ENCODE peak calls at places on chromosomes 2 and 18, in four cellular contexts. One of them, this sample, is unnamed. For H3K4me1, the result is how much of the 10 kb centered on the place peaks cover.

GRCh38 chr2:85503168-85503610 is 35.8 kb upstream of the MAT2A start:
- DNase-seq in HCT116: no peak
- DNase-seq in HepG2: peak
- DNase-seq in SK-N-SH: no peak
- DNase-seq in this sample: no peak

GRCh38 chr2:38375711-38376345 is 1.2 kb downstream of the ATL2 start:
- DNase-seq in HCT116: no peak
- DNase-seq in HepG2: no peak
- DNase-seq in SK-N-SH: peak
- DNase-seq in this sample: no peak

GRCh38 chr18:42082415-42083234 is 127.6 kb downstream of the PIK3C3 start:
- DNase-seq in HCT116: no peak
- DNase-seq in HepG2: no peak
- DNase-seq in SK-N-SH: no peak
- DNase-seq in this sample: no peak

GRCh38 chr2:160538559-160539355 is 45.1 kb upstream of the RBMS1 start:
- DNase-seq in HCT116: no peak
- DNase-seq in HepG2: no peak
- DNase-seq in SK-N-SH: no peak
- DNase-seq in this sample: no peak

GRCh38 chr2:195404650-195405049 is 252.4 kb upstream of the SLC39A10 start:
- DNase-seq in HCT116: no peak
- DNase-seq in HepG2: no peak
- DNase-seq in SK-N-SH: no peak
- DNase-seq in this sample: no peak

GRCh38 chr18:21509062-21509461 is 91.4 kb downstream of the ESCO1 start:
- DNase-seq in HCT116: no peak
- DNase-seq in HepG2: no peak
- DNase-seq in SK-N-SH: no peak
- DNase-seq in this sample: no peak

GRCh38 chr2:176446718-176447414 is 177.6 kb downstream of the MTX2 start:
- DNase-seq in HCT116: no peak
- DNase-seq in HepG2: no peak
- DNase-seq in SK-N-SH: no peak
- DNase-seq in this sample: no peak

GRCh38 chr2:199977984-199978415 is 22.6 kb downstream of the MAIP1 start:
- DNase-seq in HCT116: peak
- DNase-seq in HepG2: peak
- DNase-seq in SK-N-SH: no peak
- DNase-seq in this sample: no peak

GRCh38 chr2:207446653-207447052 is 83.1 kb upstream of the CREB1 start:
- DNase-seq in HCT116: no peak
- DNase-seq in HepG2: no peak
- DNase-seq in SK-N-SH: no peak
- DNase-seq in this sample: no peak

GRCh38 chr18:63679820-63680606 is 18.3 kb upstream of the SERPINB3 start:
- DNase-seq in HCT116: no peak
- DNase-seq in HepG2: no peak
- DNase-seq in SK-N-SH: no peak
- DNase-seq in this sample: no peak

GRCh38 chr2:18903750-18904149 is 314.4 kb upstream of the NT5C1B start:
- DNase-seq in HCT116: no peak
- DNase-seq in HepG2: no peak
- DNase-seq in SK-N-SH: no peak
- DNase-seq in this sample: no peak

GRCh38 chr2:114426111-114426510 is 16.3 kb upstream of the DPP10 start:
- DNase-seq in HCT116: no peak
- DNase-seq in HepG2: no peak
- DNase-seq in SK-N-SH: no peak
- DNase-seq in this sample: no peak

GRCh38 chr2:207770602-207771404 is 1.1 kb upstream of the FZD5 start:
- DNase-seq in HCT116: no peak
- DNase-seq in HepG2: no peak
- DNase-seq in SK-N-SH: no peak
- DNase-seq in this sample: no peak

GRCh38 chr2:220278022-220278421 is 650.6 kb downstream of the SLC4A3 start:
- DNase-seq in HCT116: no peak
- DNase-seq in HepG2: no peak
- DNase-seq in SK-N-SH: no peak
- DNase-seq in this sample: no peak

DNA sequence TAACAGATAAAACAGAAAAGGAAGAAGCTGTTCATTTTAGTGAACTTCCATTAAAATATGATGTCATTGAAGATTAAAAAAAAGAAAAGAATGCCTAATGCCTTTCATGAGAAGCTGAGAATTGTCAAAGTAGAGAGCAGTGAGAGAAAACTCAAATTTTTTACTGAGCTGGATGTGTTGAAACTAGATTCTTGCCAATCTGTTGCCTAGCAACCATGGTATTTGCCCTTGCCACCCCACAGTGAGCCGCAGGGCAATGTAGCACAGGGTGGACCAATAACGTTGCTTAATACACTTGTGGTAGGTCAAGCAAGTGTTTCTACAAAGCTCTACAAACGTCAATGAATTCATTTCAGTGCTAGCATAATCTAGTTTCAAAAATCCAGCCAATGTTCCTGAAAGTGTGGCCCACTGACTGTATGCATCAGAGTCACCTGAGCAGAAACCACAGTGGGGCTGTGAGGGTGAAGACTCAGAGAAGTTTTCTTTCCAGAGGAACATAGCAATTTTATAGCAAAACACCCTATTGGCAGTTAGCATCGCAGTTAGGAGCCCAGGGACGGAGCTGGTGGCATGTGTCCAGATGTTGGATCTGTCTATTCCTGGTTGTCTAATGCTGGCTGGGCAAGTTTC is 132.3 kb downstream of the DOCK10 start:
- DNase-seq in HCT116: no peak
- DNase-seq in HepG2: no peak
- DNase-seq in SK-N-SH: peak
- DNase-seq in this sample: no peak
- TF ChIP-seq POLR2AphosphoS5 in HCT116: no peak
- TF ChIP-seq POLR2AphosphoS5 in HepG2: no peak
- TF ChIP-seq POLR2AphosphoS5 in SK-N-SH: no peak
- TF ChIP-seq POLR2AphosphoS5 in this sample: no peak

GRCh38 chr2:233912799-233913423 is 4.3 kb upstream of the TRPM8 start:
- DNase-seq in HCT116: no peak
- DNase-seq in HepG2: peak
- DNase-seq in SK-N-SH: no peak
- DNase-seq in this sample: no peak
- TF ChIP-seq REST in HCT116: peak
- TF ChIP-seq REST in HepG2: no peak
- TF ChIP-seq REST in SK-N-SH: peak
- TF ChIP-seq REST in this sample: peak

GRCh38 chr2:27019459-27020336 is 13.1 kb upstream of the TMEM214 start:
- DNase-seq in HCT116: no peak
- DNase-seq in HepG2: no peak
- DNase-seq in SK-N-SH: no peak
- DNase-seq in this sample: no peak
- H3K4me1 ChIP-seq in HCT116: under half
- H3K4me1 ChIP-seq in HepG2: under half
- H3K4me1 ChIP-seq in SK-N-SH: under half
- H3K4me1 ChIP-seq in this sample: under half

GRCh38 chr2:43441195-43441594 is 154.6 kb downstream of the THADA start:
- DNase-seq in HCT116: no peak
- DNase-seq in HepG2: no peak
- DNase-seq in SK-N-SH: no peak
- DNase-seq in this sample: no peak

GRCh38 chr2:43445781-43446180 is 150.1 kb downstream of the THADA start:
- DNase-seq in HCT116: no peak
- DNase-seq in HepG2: no peak
- DNase-seq in SK-N-SH: no peak
- DNase-seq in this sample: no peak

GRCh38 chr2:43445248-43445647 is 150.6 kb downstream of the THADA start:
- DNase-seq in HCT116: no peak
- DNase-seq in HepG2: no peak
- DNase-seq in SK-N-SH: no peak
- DNase-seq in this sample: no peak

GRCh38 chr2:43438858-43439655 is 156.8 kb downstream of the THADA start:
- DNase-seq in HCT116: no peak
- DNase-seq in HepG2: no peak
- DNase-seq in SK-N-SH: no peak
- DNase-seq in this sample: no peak

DNA sequence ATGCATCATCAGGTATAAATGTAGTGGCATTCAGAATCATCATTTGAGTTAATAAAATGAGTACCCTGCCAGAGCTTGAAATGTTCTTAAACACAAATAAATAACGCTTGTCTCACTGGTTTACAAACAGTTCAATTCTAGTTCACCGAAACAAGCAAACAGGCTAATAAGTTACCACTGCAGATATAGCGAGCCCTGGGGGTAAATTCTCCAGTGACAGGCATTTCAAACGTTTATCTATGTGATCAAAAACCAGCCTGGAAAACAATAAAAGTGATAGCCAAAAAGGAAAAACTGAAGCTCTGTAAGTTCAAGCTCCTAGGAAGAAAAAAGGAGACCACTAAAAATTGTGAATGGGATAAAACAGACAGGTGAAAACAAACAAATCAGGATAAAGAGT is 152.5 kb downstream of the THADA start:
- DNase-seq in HCT116: no peak
- DNase-seq in HepG2: no peak
- DNase-seq in SK-N-SH: no peak
- DNase-seq in this sample: no peak
- TF ChIP-seq POLR2AphosphoS5 in HCT116: no peak
- TF ChIP-seq POLR2AphosphoS5 in HepG2: no peak
- TF ChIP-seq POLR2AphosphoS5 in SK-N-SH: no peak
- TF ChIP-seq POLR2AphosphoS5 in this sample: no peak

GRCh38 chr2:10839813-10840212 is 27.2 kb upstream of the PDIA6 start:
- DNase-seq in HCT116: no peak
- DNase-seq in HepG2: no peak
- DNase-seq in SK-N-SH: no peak
- DNase-seq in this sample: no peak
- TF ChIP-seq REST in HCT116: no peak
- TF ChIP-seq REST in HepG2: peak
- TF ChIP-seq REST in SK-N-SH: peak
- TF ChIP-seq REST in this sample: peak

DNA sequence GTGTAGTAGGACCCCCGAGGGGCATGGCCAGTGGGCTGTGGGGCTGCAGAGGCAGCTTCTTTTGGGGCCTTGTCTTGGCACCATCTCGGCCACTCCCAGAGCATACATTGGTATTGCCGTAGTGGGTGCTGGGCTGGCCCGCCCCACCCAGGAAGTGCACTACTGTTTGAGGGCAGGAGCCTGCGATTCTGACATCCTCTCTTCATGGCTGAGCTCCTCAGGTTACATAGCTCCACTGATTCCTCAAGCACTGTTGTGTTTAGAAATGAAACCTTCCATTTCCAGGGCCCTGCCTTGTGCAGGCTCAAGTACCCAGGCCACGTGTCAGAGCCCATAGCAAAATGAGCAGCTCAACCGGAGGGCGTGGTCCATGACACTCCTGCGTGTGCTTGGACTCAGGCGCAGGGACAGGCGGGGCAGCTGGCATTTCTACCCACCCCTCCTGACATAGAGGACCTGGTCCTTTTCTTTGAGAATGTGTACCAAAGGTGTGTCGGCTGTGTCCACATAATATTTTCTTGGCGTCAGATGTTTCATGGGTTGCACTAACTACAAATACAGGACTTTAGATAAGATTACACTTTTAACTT is 67.9 kb downstream of the DGKD start:
- DNase-seq in HCT116: no peak
- DNase-seq in HepG2: no peak
- DNase-seq in SK-N-SH: no peak
- DNase-seq in this sample: no peak
- H3K4me1 ChIP-seq in HCT116: half or more
- H3K4me1 ChIP-seq in HepG2: under half
- H3K4me1 ChIP-seq in SK-N-SH: under half
- H3K4me1 ChIP-seq in this sample: half or more

GRCh38 chr2:144402282-144402681 is 117.6 kb downstream of the ZEB2 start:
- DNase-seq in HCT116: no peak
- DNase-seq in HepG2: no peak
- DNase-seq in SK-N-SH: peak
- DNase-seq in this sample: no peak
- TF ChIP-seq POLR2AphosphoS5 in HCT116: no peak
- TF ChIP-seq POLR2AphosphoS5 in HepG2: no peak
- TF ChIP-seq POLR2AphosphoS5 in SK-N-SH: no peak
- TF ChIP-seq POLR2AphosphoS5 in this sample: no peak

GRCh38 chr2:65107530-65107929 is 22.4 kb downstream of the RAB1A start:
- DNase-seq in HCT116: no peak
- DNase-seq in HepG2: no peak
- DNase-seq in SK-N-SH: no peak
- DNase-seq in this sample: no peak

GRCh38 chr2:65113229-65113628 is 16.7 kb downstream of the RAB1A start:
- DNase-seq in HCT116: no peak
- DNase-seq in HepG2: no peak
- DNase-seq in SK-N-SH: no peak
- DNase-seq in this sample: no peak

GRCh38 chr2:65113816-65114215 is 16.1 kb downstream of the RAB1A start:
- DNase-seq in HCT116: no peak
- DNase-seq in HepG2: no peak
- DNase-seq in SK-N-SH: no peak
- DNase-seq in this sample: no peak

GRCh38 chr2:65112630-65113029 is 17.3 kb downstream of the RAB1A start:
- DNase-seq in HCT116: no peak
- DNase-seq in HepG2: no peak
- DNase-seq in SK-N-SH: no peak
- DNase-seq in this sample: no peak

GRCh38 chr2:65108778-65109177 is 21.1 kb downstream of the RAB1A start:
- DNase-seq in HCT116: no peak
- DNase-seq in HepG2: no peak
- DNase-seq in SK-N-SH: no peak
- DNase-seq in this sample: no peak
- TF ChIP-seq REST in HCT116: no peak
- TF ChIP-seq REST in HepG2: no peak
- TF ChIP-seq REST in SK-N-SH: no peak
- TF ChIP-seq REST in this sample: no peak

GRCh38 chr2:197943731-197944130 is 139.3 kb downstream of the PLCL1 start:
- DNase-seq in HCT116: no peak
- DNase-seq in HepG2: no peak
- DNase-seq in SK-N-SH: no peak
- DNase-seq in this sample: no peak

GRCh38 chr2:197944416-197944815 is 140.0 kb downstream of the PLCL1 start:
- DNase-seq in HCT116: no peak
- DNase-seq in HepG2: no peak
- DNase-seq in SK-N-SH: no peak
- DNase-seq in this sample: no peak

GRCh38 chr2:197939787-197940186 is 135.4 kb downstream of the PLCL1 start:
- DNase-seq in HCT116: no peak
- DNase-seq in HepG2: no peak
- DNase-seq in SK-N-SH: no peak
- DNase-seq in this sample: no peak

GRCh38 chr2:197940346-197940745 is 136.0 kb downstream of the PLCL1 start:
- DNase-seq in HCT116: no peak
- DNase-seq in HepG2: no peak
- DNase-seq in SK-N-SH: peak
- DNase-seq in this sample: no peak

GRCh38 chr2:197941715-197942114 is 137.3 kb downstream of the PLCL1 start:
- DNase-seq in HCT116: no peak
- DNase-seq in HepG2: no peak
- DNase-seq in SK-N-SH: no peak
- DNase-seq in this sample: no peak
- H3K4me1 ChIP-seq in HCT116: under half
- H3K4me1 ChIP-seq in HepG2: under half
- H3K4me1 ChIP-seq in SK-N-SH: under half
- H3K4me1 ChIP-seq in this sample: under half